ENCODE peak calls at places on chromosomes 6 and 20, in five cellular contexts. One of them, this sample, is unnamed. For H3K4me1, the result is how much of the 10 kb centered on the place peaks cover.

GRCh38 chr6:71509142-71509541 is 220.5 kb downstream of the OGFRL1 start:
- DNase-seq in spleen: no peak
- DNase-seq in PC-3: no peak
- DNase-seq in left ventricle myocardium inferior: no peak
- DNase-seq in uterus: no peak
- DNase-seq in this sample: no peak

GRCh38 chr20:40651121-40651520 is 37.9 kb downstream of the MAFB start:
- DNase-seq in spleen: no peak
- DNase-seq in PC-3: peak
- DNase-seq in left ventricle myocardium inferior: no peak
- DNase-seq in uterus: no peak
- DNase-seq in this sample: no peak

GRCh38 chr20:34553366-34553867 is 5.1 kb upstream of the MAP1LC3A start:
- DNase-seq in spleen: no peak
- DNase-seq in PC-3: peak
- DNase-seq in left ventricle myocardium inferior: no peak
- DNase-seq in uterus: no peak
- DNase-seq in this sample: peak

GRCh38 chr6:36800223-36801095 is 38.8 kb downstream of the CPNE5 start:
- DNase-seq in spleen: no peak
- DNase-seq in PC-3: no peak
- DNase-seq in left ventricle myocardium inferior: no peak
- DNase-seq in uterus: no peak
- DNase-seq in this sample: no peak

GRCh38 chr20:47843886-47844567 is 58.7 kb upstream of the SULF2 start:
- DNase-seq in spleen: no peak
- DNase-seq in PC-3: peak
- DNase-seq in left ventricle myocardium inferior: no peak
- DNase-seq in uterus: no peak
- DNase-seq in this sample: no peak

GRCh38 chr6:131258816-131259476 is 123.7 kb downstream of the AKAP7 start:
- DNase-seq in spleen: no peak
- DNase-seq in PC-3: peak
- DNase-seq in left ventricle myocardium inferior: no peak
- DNase-seq in uterus: peak
- DNase-seq in this sample: no peak

GRCh38 chr6:43695078-43695966 is 7.7 kb upstream of the MRPS18A start:
- DNase-seq in spleen: no peak
- DNase-seq in PC-3: no peak
- DNase-seq in left ventricle myocardium inferior: peak
- DNase-seq in uterus: no peak
- DNase-seq in this sample: peak

GRCh38 chr6:17429381-17430061 is 36.1 kb downstream of the CAP2 start:
- DNase-seq in spleen: no peak
- DNase-seq in PC-3: no peak
- DNase-seq in left ventricle myocardium inferior: no peak
- DNase-seq in uterus: no peak
- DNase-seq in this sample: no peak

GRCh38 chr6:113879186-113880096 is 22.3 kb downstream of the MARCKS start:
- DNase-seq in spleen: no peak
- DNase-seq in PC-3: peak
- DNase-seq in left ventricle myocardium inferior: no peak
- DNase-seq in uterus: peak
- DNase-seq in this sample: no peak

GRCh38 chr20:37911262-37911661 is 8.3 kb downstream of the VSTM2L start:
- DNase-seq in spleen: no peak
- DNase-seq in PC-3: no peak
- DNase-seq in left ventricle myocardium inferior: no peak
- DNase-seq in uterus: no peak
- DNase-seq in this sample: no peak

GRCh38 chr20:47187450-47188195 is 168.9 kb downstream of the ZMYND8 start:
- DNase-seq in spleen: no peak
- DNase-seq in PC-3: no peak
- DNase-seq in left ventricle myocardium inferior: no peak
- DNase-seq in uterus: no peak
- DNase-seq in this sample: no peak

GRCh38 chr6:44701637-44702101 is 314.2 kb downstream of the CDC5L start:
- DNase-seq in spleen: no peak
- DNase-seq in PC-3: no peak
- DNase-seq in left ventricle myocardium inferior: no peak
- DNase-seq in uterus: no peak
- DNase-seq in this sample: no peak

GRCh38 chr6:17349437-17349836 is 44.0 kb upstream of the CAP2 start:
- DNase-seq in spleen: no peak
- DNase-seq in PC-3: peak
- DNase-seq in left ventricle myocardium inferior: no peak
- DNase-seq in uterus: no peak
- DNase-seq in this sample: no peak

GRCh38 chr6:38497546-38497945 is 142.2 kb downstream of the BTBD9 start:
- DNase-seq in spleen: no peak
- DNase-seq in PC-3: no peak
- DNase-seq in left ventricle myocardium inferior: no peak
- DNase-seq in uterus: no peak
- DNase-seq in this sample: no peak

GRCh38 chr6:41728073-41728936 is 7.1 kb downstream of the TFEB start:
- DNase-seq in spleen: peak
- DNase-seq in PC-3: no peak
- DNase-seq in left ventricle myocardium inferior: no peak
- DNase-seq in uterus: no peak
- DNase-seq in this sample: peak

GRCh38 chr20:14924433-14924832 is 587.0 kb upstream of the FLRT3 start:
- DNase-seq in spleen: no peak
- DNase-seq in PC-3: peak
- DNase-seq in left ventricle myocardium inferior: no peak
- DNase-seq in uterus: no peak
- DNase-seq in this sample: no peak

GRCh38 chr6:153976921-153977693 is 61.9 kb upstream of the OPRM1 start:
- DNase-seq in spleen: no peak
- DNase-seq in PC-3: peak
- DNase-seq in left ventricle myocardium inferior: no peak
- DNase-seq in uterus: no peak
- DNase-seq in this sample: no peak

GRCh38 chr6:24855389-24856245 is 56.9 kb upstream of the ARMH2 start:
- DNase-seq in spleen: peak
- DNase-seq in PC-3: peak
- DNase-seq in left ventricle myocardium inferior: peak
- DNase-seq in uterus: peak
- DNase-seq in this sample: peak

GRCh38 chr6:17278289-17279061 is 2.7 kb upstream of the RBM24 start:
- DNase-seq in spleen: no peak
- DNase-seq in PC-3: peak
- DNase-seq in left ventricle myocardium inferior: no peak
- DNase-seq in uterus: no peak
- DNase-seq in this sample: no peak

GRCh38 chr6:100457251-100457990 is 7.3 kb downstream of the SIM1 start:
- DNase-seq in spleen: no peak
- DNase-seq in PC-3: no peak
- DNase-seq in left ventricle myocardium inferior: no peak
- DNase-seq in uterus: no peak
- DNase-seq in this sample: no peak

GRCh38 chr6:146277142-146277541 is 248.3 kb downstream of the GRM1 start:
- DNase-seq in spleen: no peak
- DNase-seq in PC-3: no peak
- DNase-seq in left ventricle myocardium inferior: no peak
- DNase-seq in uterus: no peak
- DNase-seq in this sample: no peak

DNA sequence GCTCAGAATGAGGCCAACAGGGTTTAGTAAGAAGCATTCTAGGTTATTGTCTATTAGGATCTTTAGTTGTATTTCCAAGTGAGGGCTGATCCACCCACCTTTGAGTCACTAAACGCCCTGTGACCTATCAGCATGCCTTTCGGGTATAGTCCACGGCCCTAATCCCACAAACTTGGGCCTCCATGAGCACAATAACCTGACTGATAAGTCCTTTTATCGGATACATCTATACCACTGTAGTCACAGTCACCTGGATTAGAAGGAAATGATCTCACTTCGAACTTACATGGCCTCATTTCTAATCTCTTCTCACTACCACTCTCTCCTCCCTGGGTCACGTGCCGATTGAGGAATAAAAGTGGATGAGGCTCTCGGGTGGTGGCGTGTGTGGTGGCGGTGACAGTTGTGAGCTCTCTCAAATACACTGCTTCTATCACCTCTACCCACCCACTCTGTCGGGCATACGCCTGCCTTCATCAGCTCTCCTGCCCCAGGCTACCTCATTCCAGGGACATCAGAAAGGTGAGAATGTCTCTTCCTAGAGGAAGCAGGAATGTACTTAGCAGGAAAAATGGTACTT is 65.2 kb downstream of the TRAM2 start:
- DNase-seq in spleen: no peak
- DNase-seq in PC-3: peak
- DNase-seq in left ventricle myocardium inferior: no peak
- DNase-seq in uterus: no peak
- DNase-seq in this sample: no peak
- H3K4me1 ChIP-seq in spleen: under half
- H3K4me1 ChIP-seq in PC-3: under half
- H3K4me1 ChIP-seq in left ventricle myocardium inferior: half or more
- H3K4me1 ChIP-seq in uterus: under half
- H3K4me1 ChIP-seq in this sample: under half

GRCh38 chr6:7243188-7243942 is 69.6 kb downstream of the SSR1 start:
- DNase-seq in spleen: no peak
- DNase-seq in PC-3: peak
- DNase-seq in left ventricle myocardium inferior: no peak
- DNase-seq in uterus: peak
- DNase-seq in this sample: peak
- H3K27ac ChIP-seq in spleen: peak
- H3K27ac ChIP-seq in PC-3: peak
- H3K27ac ChIP-seq in left ventricle myocardium inferior: peak
- H3K27ac ChIP-seq in uterus: peak
- H3K27ac ChIP-seq in this sample: peak

DNA sequence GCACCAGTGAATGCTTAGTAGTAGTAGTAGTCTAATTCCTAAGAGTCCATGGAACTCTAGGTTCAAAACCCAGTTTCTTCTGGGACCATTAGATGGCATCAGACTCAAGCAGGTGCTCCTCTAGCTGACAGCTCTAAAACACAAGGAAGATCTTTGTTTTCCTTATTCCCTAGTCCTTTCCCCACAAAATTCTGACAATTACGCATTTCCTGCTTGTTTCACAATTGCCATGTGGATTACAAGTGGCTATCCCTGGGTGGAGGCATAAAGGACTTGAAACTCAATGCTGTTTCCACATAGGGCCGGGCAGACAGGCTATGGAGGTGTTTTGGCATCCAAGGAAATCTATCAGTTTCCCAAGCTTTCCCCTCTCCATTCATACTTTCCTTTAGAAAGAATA is 9.2 kb upstream of the HLA-DOB start:
- DNase-seq in spleen: no peak
- DNase-seq in PC-3: peak
- DNase-seq in left ventricle myocardium inferior: no peak
- DNase-seq in uterus: no peak
- DNase-seq in this sample: no peak
- TF ChIP-seq CTCF in spleen: no peak
- TF ChIP-seq CTCF in PC-3: peak
- TF ChIP-seq CTCF in left ventricle myocardium inferior: peak
- TF ChIP-seq CTCF in uterus: peak
- TF ChIP-seq CTCF in this sample: peak

DNA sequence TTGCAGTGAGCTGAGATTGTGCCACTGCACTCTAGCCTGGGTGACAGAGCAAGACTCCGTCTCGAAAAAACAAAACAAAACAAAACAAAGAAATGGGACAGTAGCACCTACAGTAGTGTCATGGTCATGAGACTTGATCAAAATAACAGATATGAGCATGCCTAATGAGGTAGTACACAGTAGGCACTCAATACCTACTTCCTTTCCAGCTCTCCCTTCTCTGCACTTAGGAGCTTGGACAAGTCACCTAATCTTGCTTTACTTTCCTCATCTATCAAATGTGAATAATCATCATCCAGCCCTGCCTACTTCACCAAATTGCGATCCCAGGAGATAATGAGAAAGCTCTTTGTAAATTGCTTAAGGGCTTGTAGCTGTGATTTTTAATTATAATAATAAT is 55.4 kb upstream of the EPB41L1 start:
- DNase-seq in spleen: no peak
- DNase-seq in PC-3: no peak
- DNase-seq in left ventricle myocardium inferior: no peak
- DNase-seq in uterus: no peak
- DNase-seq in this sample: no peak
- H3K4me1 ChIP-seq in spleen: under half
- H3K4me1 ChIP-seq in PC-3: under half
- H3K4me1 ChIP-seq in left ventricle myocardium inferior: under half
- H3K4me1 ChIP-seq in uterus: under half
- H3K4me1 ChIP-seq in this sample: half or more

GRCh38 chr20:17605131-17605660 is 35.3 kb downstream of the DSTN start:
- DNase-seq in spleen: no peak
- DNase-seq in PC-3: peak
- DNase-seq in left ventricle myocardium inferior: no peak
- DNase-seq in uterus: no peak
- DNase-seq in this sample: no peak
- H3K27ac ChIP-seq in spleen: no peak
- H3K27ac ChIP-seq in PC-3: peak
- H3K27ac ChIP-seq in left ventricle myocardium inferior: peak
- H3K27ac ChIP-seq in uterus: no peak
- H3K27ac ChIP-seq in this sample: no peak

GRCh38 chr6:110658621-110659211 is 156.6 kb downstream of the CDK19 start:
- DNase-seq in spleen: no peak
- DNase-seq in PC-3: no peak
- DNase-seq in left ventricle myocardium inferior: no peak
- DNase-seq in uterus: no peak
- DNase-seq in this sample: no peak

GRCh38 chr6:110656492-110656891 is 158.8 kb downstream of the CDK19 start:
- DNase-seq in spleen: no peak
- DNase-seq in PC-3: peak
- DNase-seq in left ventricle myocardium inferior: no peak
- DNase-seq in uterus: no peak
- DNase-seq in this sample: no peak

GRCh38 chr6:110662468-110663211 is 152.6 kb downstream of the CDK19 start:
- DNase-seq in spleen: no peak
- DNase-seq in PC-3: peak
- DNase-seq in left ventricle myocardium inferior: no peak
- DNase-seq in uterus: no peak
- DNase-seq in this sample: no peak

GRCh38 chr6:110661426-110661825 is 153.8 kb downstream of the CDK19 start:
- DNase-seq in spleen: no peak
- DNase-seq in PC-3: peak
- DNase-seq in left ventricle myocardium inferior: no peak
- DNase-seq in uterus: no peak
- DNase-seq in this sample: no peak

GRCh38 chr6:110660066-110660655 is 155.1 kb downstream of the CDK19 start:
- DNase-seq in spleen: no peak
- DNase-seq in PC-3: no peak
- DNase-seq in left ventricle myocardium inferior: no peak
- DNase-seq in uterus: no peak
- DNase-seq in this sample: no peak
- TF ChIP-seq CTCF in spleen: no peak
- TF ChIP-seq CTCF in PC-3: no peak
- TF ChIP-seq CTCF in left ventricle myocardium inferior: no peak
- TF ChIP-seq CTCF in uterus: no peak
- TF ChIP-seq CTCF in this sample: no peak